ENCODE peak calls at places on chromosomes 5 and 9, in five cellular contexts. C is thyroid gland, U is upper lobe of right lung, N is neural progenitor cell, K is adrenal gland. H is an unnamed sample.
A peak's percentile ranks its signal among the peaks of the same experiment; 100 is the strongest.

GRCh38 chr9:90420211-90420610 is 222.4 kb downstream of the DIRAS2 start:
- DNase-seq in C (peak; percentile 37), U (no peak), N (no peak), K (no peak), H (no peak)

GRCh38 chr9:88173378-88173999 is 35.2 kb upstream of the SPATA31C2 start:
- DNase-seq in C (peak; percentile 36), U (no peak), N (peak; percentile 74), K (peak; percentile 54), H (no peak)

GRCh38 chr5:14358536-14358935 is 215.4 kb downstream of the TRIO start:
- DNase-seq in C (no peak), U (no peak), N (no peak), K (no peak), H (no peak)

GRCh38 chr5:84634256-84634655 is 249.6 kb upstream of the EDIL3 start:
- DNase-seq in C (no peak), U (peak; percentile 62), N (no peak), K (no peak), H (peak; percentile 26)

GRCh38 chr5:155807884-155808576 is 518.9 kb upstream of the SGCD start:
- DNase-seq in C (no peak), U (no peak), N (no peak), K (no peak), H (no peak)

GRCh38 chr9:37497320-37497719 is 11.6 kb downstream of the POLR1E start:
- DNase-seq in C (no peak), U (no peak), N (no peak), K (no peak), H (no peak)

GRCh38 chr5:543351-543750 is 19.1 kb upstream of the SLC9A3 start:
- DNase-seq in C (no peak), U (no peak), N (no peak), K (no peak), H (peak; percentile 29)

GRCh38 chr5:115530426-115530825 is 14.1 kb downstream of the FEM1C start:
- DNase-seq in C (no peak), U (no peak), N (no peak), K (no peak), H (no peak)

GRCh38 chr5:111680737-111681413 is 76.1 kb downstream of the NREP start:
- DNase-seq in C (peak; percentile 41), U (no peak), N (no peak), K (peak; percentile 87), H (no peak)

GRCh38 chr9:121895836-121896544 is 197.1 kb downstream of the TTLL11 start:
- DNase-seq in C (peak; percentile 55), U (no peak), N (peak; percentile 34), K (peak; percentile 73), H (no peak)

GRCh38 chr5:73282923-73283322 is 109.9 kb downstream of the TMEM174 start:
- DNase-seq in C (no peak), U (no peak), N (no peak), K (no peak), H (no peak)

GRCh38 chr5:399296-400281 is 43.4 kb upstream of the EXOC3 start:
- DNase-seq in C (peak; percentile 78), U (peak; percentile 93), N (peak; percentile 91), K (peak; percentile 72), H (peak; percentile 93)

GRCh38 chr5:93578179-93578812 is 2.7 kb downstream of the NR2F1-AS1 start:
- DNase-seq in C (no peak), U (no peak), N (peak; percentile 72), K (no peak), H (no peak)

GRCh38 chr9:87549774-87550173 is 52.1 kb downstream of the DAPK1 start:
- DNase-seq in C (no peak), U (no peak), N (no peak), K (no peak), H (no peak)

GRCh38 chr9:4615251-4615650 is 46.8 kb upstream of the PLPP6 start:
- DNase-seq in C (no peak), U (no peak), N (no peak), K (no peak), H (no peak)

GRCh38 chr9:68585034-68585761 is 44.5 kb upstream of the TMEM252 start:
- DNase-seq in C (no peak), U (no peak), N (no peak), K (no peak), H (no peak)

GRCh38 chr5:74316064-74316586 is 324.4 kb downstream of the ENC1 start:
- DNase-seq in C (peak; percentile 68), U (no peak), N (peak; percentile 8), K (peak; percentile 77), H (no peak)

GRCh38 chr5:77952811-77953210 is 176.7 kb upstream of the TBCA start:
- DNase-seq in C (no peak), U (no peak), N (no peak), K (no peak), H (no peak)

GRCh38 chr5:153014194-153014593 is 476.3 kb upstream of the GRIA1 start:
- DNase-seq in C (no peak), U (no peak), N (no peak), K (no peak), H (no peak)

GRCh38 chr5:87139795-87140194 is 127.9 kb upstream of the RASA1 start:
- DNase-seq in C (no peak), U (no peak), N (no peak), K (no peak), H (no peak)

GRCh38 chr5:172872997-172873491 is 39.0 kb downstream of the ERGIC1 start:
- DNase-seq in C (peak; percentile 97), U (no peak), N (no peak), K (peak; percentile 90), H (peak; percentile 66)

GRCh38 chr5:54009828-54010227 is 300.5 kb downstream of the ARL15 start:
- DNase-seq in C (no peak), U (no peak), N (peak; percentile 66), K (no peak), H (no peak)

GRCh38 chr9:89807101-89807395 is 202.2 kb downstream of the GADD45G start:
- DNase-seq in C (no peak), U (no peak), N (no peak), K (no peak), H (peak; percentile 20)

DNA sequence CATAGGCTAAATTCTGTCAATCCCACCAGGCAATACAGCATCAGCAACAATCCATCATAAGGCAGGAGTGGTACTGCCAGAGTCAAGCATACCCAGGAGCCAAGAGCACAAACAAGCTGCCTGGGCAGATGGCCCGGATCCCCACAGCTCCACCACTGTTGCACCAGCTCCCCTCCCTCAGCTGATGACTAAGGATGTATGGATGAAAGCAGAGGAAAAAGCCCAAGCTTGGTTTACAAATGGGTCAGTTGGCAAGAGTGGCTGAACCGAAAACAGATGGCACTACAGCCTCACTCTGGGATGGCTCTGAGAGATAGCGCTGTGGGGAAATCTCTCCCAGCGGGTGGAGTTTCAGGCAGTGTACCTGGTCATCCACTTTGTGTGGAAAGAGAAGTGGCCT is 29.4 kb downstream of the DROSHA start:
- DNase-seq in C (no peak), U (no peak), N (no peak), K (no peak), H (no peak)
- H3K36me3 ChIP-seq in C (peaks cover 61% of the 10 kb centered on the region), U (peaks cover 95% of the 10 kb centered on the region), N (peaks cover 5% of the 10 kb centered on the region), K (no peaks in the 10 kb centered on the region), H (peaks cover 99% of the 10 kb centered on the region)

GRCh38 chr9:113807173-113808061 is 68.7 kb upstream of the ZNF618 start:
- DNase-seq in C (peak; percentile 55), U (no peak), N (peak; percentile 60), K (peak; percentile 56), H (no peak)
- H3K4me3 ChIP-seq in C (no peak overlapping the region), U (no peak overlapping the region), N (no peak overlapping the region), K (no peak overlapping the region), H (peak overlapping the region; percentile 24)

GRCh38 chr9:35540315-35540714 is 50.4 kb downstream of the RUSC2 start:
- DNase-seq in C (no peak), U (no peak), N (no peak), K (no peak), H (no peak)

GRCh38 chr9:35538361-35539234 is 48.7 kb downstream of the RUSC2 start:
- DNase-seq in C (peak; percentile 57), U (peak; percentile 83), N (peak; percentile 76), K (peak; percentile 71), H (peak; percentile 81)

GRCh38 chr9:35533398-35533797 is 43.5 kb downstream of the RUSC2 start:
- DNase-seq in C (no peak), U (no peak), N (no peak), K (no peak), H (no peak)

GRCh38 chr9:35537898-35538297 is 48.0 kb downstream of the RUSC2 start:
- DNase-seq in C (no peak), U (no peak), N (peak; percentile 20), K (no peak), H (no peak)
- H3K27ac ChIP-seq in C (peak overlapping the region; percentile 19), U (peak overlapping the region; percentile 80), N (peak overlapping the region; percentile 26), K (no peak overlapping the region), H (peak overlapping the region; percentile 79)

GRCh38 chr9:131578778-131579504 is 33.6 kb downstream of the PRRT1B start:
- DNase-seq in C (peak; percentile 12), U (no peak), N (no peak), K (no peak), H (no peak)

GRCh38 chr9:131582466-131583341 is 37.4 kb downstream of the PRRT1B start:
- DNase-seq in C (no peak), U (no peak), N (no peak), K (no peak), H (no peak)

GRCh38 chr9:131578016-131578415 is 32.7 kb downstream of the PRRT1B start:
- DNase-seq in C (no peak), U (no peak), N (no peak), K (no peak), H (no peak)

GRCh38 chr9:131579789-131580211 is 34.5 kb downstream of the PRRT1B start:
- DNase-seq in C (no peak), U (no peak), N (no peak), K (no peak), H (no peak)

DNA sequence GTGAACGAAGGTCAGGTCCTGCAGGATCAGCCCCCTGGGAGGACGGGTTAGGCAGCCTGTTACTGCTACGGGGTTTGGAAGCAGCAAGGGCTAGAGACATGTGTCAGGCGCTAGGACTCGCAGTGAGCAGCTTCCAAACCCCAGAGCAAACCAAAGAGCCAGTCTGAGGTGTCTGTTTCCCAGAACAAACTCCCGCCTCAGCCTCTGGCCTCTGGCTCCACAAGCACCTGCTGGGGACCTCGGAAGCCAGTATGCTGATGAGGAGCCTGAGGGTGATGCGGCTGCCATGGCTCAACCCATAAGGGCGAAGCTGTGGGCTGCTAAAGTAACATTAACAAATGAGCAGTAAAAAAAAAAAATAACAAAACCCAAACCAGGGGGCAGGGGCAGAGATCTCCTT is 35.0 kb downstream of the PRRT1B start:
- DNase-seq in C (no peak), U (no peak), N (no peak), K (no peak), H (no peak)
- H3K36me3 ChIP-seq in C (peaks cover 58% of the 10 kb centered on the region), U (peaks cover 96% of the 10 kb centered on the region), N (no peaks in the 10 kb centered on the region), K (no peaks in the 10 kb centered on the region), H (peaks cover 100% of the 10 kb centered on the region)

H was measured in lower lobe of right lung.